ENCODE peak calls at places on chromosomes 13 and 19, in eight cellular contexts. K is ascending aorta, A is cardiac fibroblast, E is ovary, P is lower leg skin, Y is RWPE2, I is thoracic aorta, V is OCI-LY7. Z is an unnamed sample.

GRCh38 chr19:45498411-45499195 is at the start of gene PPM1N:
- DNase-seq in K (no peak), A (peak), E (no peak), P (no peak), Y (no peak), I (no peak), V (peak), Z (no peak)

GRCh38 chr19:15197275-15198005 is 3.4 kb downstream of the NOTCH3 start:
- DNase-seq in K (no peak), A (peak), E (no peak), P (no peak), Y (no peak), I (no peak), V (peak), Z (no peak)

GRCh38 chr19:58439576-58440554 is at the start of gene ZNF132:
- DNase-seq in K (peak), A (peak), E (peak), P (peak), Y (peak), I (peak), V (no peak), Z (peak)

GRCh38 chr13:31394491-31394890 is 194.7 kb downstream of the B3GLCT start:
- DNase-seq in K (no peak), A (no peak), E (no peak), P (no peak), Y (no peak), I (no peak), V (no peak), Z (no peak)

GRCh38 chr19:18670313-18670712 is 13.2 kb upstream of the CRTC1 start:
- DNase-seq in K (no peak), A (no peak), E (no peak), P (no peak), Y (no peak), I (no peak), V (no peak), Z (no peak)

GRCh38 chr19:54458648-54459281 is 4.8 kb downstream of the LENG9 start:
- DNase-seq in K (no peak), A (no peak), E (peak), P (no peak), Y (no peak), I (no peak), V (no peak), Z (no peak)

GRCh38 chr19:48683349-48683748 is 10.5 kb upstream of the NTN5 start:
- DNase-seq in K (no peak), A (peak), E (peak), P (no peak), Y (no peak), I (no peak), V (peak), Z (no peak)

GRCh38 chr13:46179576-46180368 is 2.2 kb downstream of the LCP1 start:
- DNase-seq in K (no peak), A (no peak), E (no peak), P (peak), Y (no peak), I (peak), V (peak), Z (no peak)

GRCh38 chr19:54607782-54608150 is 14.3 kb downstream of the LILRA1 start:
- DNase-seq in K (no peak), A (no peak), E (no peak), P (no peak), Y (no peak), I (no peak), V (no peak), Z (no peak)

GRCh38 chr19:13938361-13939027 is at the start of gene PODNL1:
- DNase-seq in K (no peak), A (peak), E (no peak), P (no peak), Y (no peak), I (no peak), V (no peak), Z (no peak)

GRCh38 chr19:14354445-14354844 is 26.8 kb upstream of the ADGRE5 start:
- DNase-seq in K (no peak), A (no peak), E (no peak), P (no peak), Y (no peak), I (no peak), V (peak), Z (no peak)

GRCh38 chr13:99800951-99801350 is 170.6 kb downstream of the ZIC5 start:
- DNase-seq in K (no peak), A (no peak), E (no peak), P (no peak), Y (no peak), I (no peak), V (no peak), Z (no peak)

GRCh38 chr13:34364633-34365032 is 546.7 kb downstream of the RFC3 start:
- DNase-seq in K (no peak), A (no peak), E (no peak), P (no peak), Y (no peak), I (no peak), V (no peak), Z (no peak)

GRCh38 chr13:80239571-80240255 is 101.2 kb downstream of the SPRY2 start:
- DNase-seq in K (no peak), A (no peak), E (no peak), P (no peak), Y (no peak), I (no peak), V (no peak), Z (no peak)

GRCh38 chr19:33277434-33277833 is 24.9 kb downstream of the CEBPA start:
- DNase-seq in K (no peak), A (no peak), E (no peak), P (no peak), Y (no peak), I (no peak), V (no peak), Z (no peak)

GRCh38 chr19:57830071-57830602 is at the start of gene ZNF587B:
- DNase-seq in K (no peak), A (peak), E (peak), P (peak), Y (no peak), I (no peak), V (peak), Z (peak)

GRCh38 chr13:28584873-28585317 is 74.0 kb upstream of the POMP start:
- DNase-seq in K (no peak), A (peak), E (no peak), P (no peak), Y (no peak), I (no peak), V (no peak), Z (no peak)

GRCh38 chr13:94154362-94154761 is 325.1 kb downstream of the DCT start:
- DNase-seq in K (no peak), A (peak), E (no peak), P (no peak), Y (no peak), I (no peak), V (no peak), Z (no peak)

GRCh38 chr13:47457631-47458030 is 543.4 kb downstream of the SUCLA2 start:
- DNase-seq in K (no peak), A (peak), E (no peak), P (no peak), Y (no peak), I (no peak), V (no peak), Z (no peak)

GRCh38 chr13:109922518-109922917 is 136.1 kb upstream of the IRS2 start:
- DNase-seq in K (no peak), A (peak), E (no peak), P (no peak), Y (no peak), I (no peak), V (no peak), Z (no peak)

GRCh38 chr19:31386806-31387205 is 37.6 kb upstream of the TSHZ3 start:
- DNase-seq in K (no peak), A (no peak), E (no peak), P (no peak), Y (no peak), I (no peak), V (no peak), Z (no peak)

GRCh38 chr13:41608111-41608510 is 150.8 kb downstream of the RGCC start:
- DNase-seq in K (no peak), A (no peak), E (no peak), P (no peak), Y (no peak), I (no peak), V (no peak), Z (no peak)

GRCh38 chr19:7342143-7342542 is 6.6 kb upstream of the ARHGEF18 start:
- DNase-seq in K (no peak), A (no peak), E (no peak), P (no peak), Y (no peak), I (no peak), V (no peak), Z (no peak)

GRCh38 chr19:3725640-3726310 is 17.6 kb downstream of the TJP3 start:
- DNase-seq in K (no peak), A (no peak), E (no peak), P (no peak), Y (no peak), I (no peak), V (no peak), Z (no peak)

GRCh38 chr13:95784161-95784880 is 107.4 kb downstream of the DNAJC3 start:
- DNase-seq in K (no peak), A (peak), E (no peak), P (no peak), Y (no peak), I (no peak), V (no peak), Z (no peak)

GRCh38 chr13:23470706-23471610 is 37.5 kb upstream of the SACS start:
- DNase-seq in K (no peak), A (no peak), E (no peak), P (no peak), Y (no peak), I (no peak), V (no peak), Z (no peak)

GRCh38 chr13:98313023-98313937 is 136.2 kb upstream of the RNF113B start:
- DNase-seq in K (no peak), A (no peak), E (no peak), P (no peak), Y (no peak), I (no peak), V (no peak), Z (no peak)

GRCh38 chr13:33846306-33847062 is 28.5 kb downstream of the RFC3 start:
- DNase-seq in K (no peak), A (no peak), E (no peak), P (no peak), Y (no peak), I (no peak), V (no peak), Z (no peak)

GRCh38 chr19:55255618-55256423 is 3.0 kb downstream of the PPP6R1 start:
- DNase-seq in K (no peak), A (peak), E (no peak), P (no peak), Y (no peak), I (no peak), V (peak), Z (no peak)

GRCh38 chr19:49129238-49129583 is 9.9 kb downstream of the PPFIA3 start:
- DNase-seq in K (no peak), A (no peak), E (no peak), P (no peak), Y (no peak), I (no peak), V (no peak), Z (no peak)

GRCh38 chr19:18654469-18654868 is 17.6 kb downstream of the KLHL26 start:
- DNase-seq in K (no peak), A (no peak), E (no peak), P (no peak), Y (no peak), I (no peak), V (no peak), Z (no peak)

GRCh38 chr19:14061751-14062557 is at the start of gene PALM3:
- DNase-seq in K (no peak), A (no peak), E (no peak), P (no peak), Y (no peak), I (no peak), V (no peak), Z (no peak)

GRCh38 chr13:24161010-24161775 is 673 bp downstream of the SPATA13 start:
- DNase-seq in K (no peak), A (no peak), E (peak), P (no peak), Y (no peak), I (no peak), V (peak), Z (no peak)

GRCh38 chr13:72104656-72105180 is 237.7 kb upstream of the DACH1 start:
- DNase-seq in K (no peak), A (peak), E (no peak), P (no peak), Y (no peak), I (no peak), V (no peak), Z (no peak)

DNA sequence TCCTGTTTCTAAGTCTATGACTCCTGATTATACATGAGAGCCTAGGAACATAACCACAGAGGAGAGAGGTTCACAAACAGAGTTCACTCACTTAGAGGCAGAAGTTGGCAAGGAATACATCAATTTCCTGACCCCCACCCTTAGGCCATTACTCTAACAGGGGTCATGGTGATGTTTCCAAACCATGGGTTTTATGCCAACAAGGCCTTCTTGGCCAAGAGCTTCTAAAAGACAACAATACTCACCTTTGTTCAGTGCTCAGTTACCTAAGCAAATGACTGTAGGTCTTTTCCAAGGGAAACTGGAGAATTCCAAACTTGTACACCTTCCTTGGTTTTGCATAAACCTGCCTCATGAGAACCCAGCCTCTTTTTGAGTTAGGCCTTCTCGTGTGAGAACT is 52.6 kb downstream of the ERICH4 start:
- DNase-seq in K (no peak), A (no peak), E (no peak), P (no peak), Y (no peak), I (no peak), V (no peak), Z (no peak)
- TF ChIP-seq CTCF in K (no peak), A (no peak), E (no peak), P (no peak), Y (no peak), I (no peak), V (no peak), Z (no peak)

GRCh38 chr13:113953561-113953960 is 20.3 kb downstream of the C13orf46 start:
- DNase-seq in K (no peak), A (no peak), E (no peak), P (no peak), Y (no peak), I (no peak), V (no peak), Z (no peak)

GRCh38 chr13:113952983-113953520 is 20.8 kb downstream of the C13orf46 start:
- DNase-seq in K (no peak), A (no peak), E (no peak), P (no peak), Y (no peak), I (no peak), V (no peak), Z (no peak)

GRCh38 chr13:113955235-113955634 is 18.6 kb downstream of the C13orf46 start:
- DNase-seq in K (no peak), A (no peak), E (no peak), P (no peak), Y (no peak), I (no peak), V (no peak), Z (no peak)

GRCh38 chr13:113955691-113956090 is 18.2 kb downstream of the C13orf46 start:
- DNase-seq in K (no peak), A (no peak), E (no peak), P (no peak), Y (no peak), I (no peak), V (no peak), Z (no peak)

GRCh38 chr13:113954046-113954841 is 19.6 kb downstream of the C13orf46 start:
- DNase-seq in K (no peak), A (no peak), E (no peak), P (no peak), Y (no peak), I (no peak), V (no peak), Z (no peak)
- TF ChIP-seq CTCF in K (no peak), A (no peak), E (no peak), P (no peak), Y (no peak), I (no peak), V (no peak), Z (no peak)

DNA sequence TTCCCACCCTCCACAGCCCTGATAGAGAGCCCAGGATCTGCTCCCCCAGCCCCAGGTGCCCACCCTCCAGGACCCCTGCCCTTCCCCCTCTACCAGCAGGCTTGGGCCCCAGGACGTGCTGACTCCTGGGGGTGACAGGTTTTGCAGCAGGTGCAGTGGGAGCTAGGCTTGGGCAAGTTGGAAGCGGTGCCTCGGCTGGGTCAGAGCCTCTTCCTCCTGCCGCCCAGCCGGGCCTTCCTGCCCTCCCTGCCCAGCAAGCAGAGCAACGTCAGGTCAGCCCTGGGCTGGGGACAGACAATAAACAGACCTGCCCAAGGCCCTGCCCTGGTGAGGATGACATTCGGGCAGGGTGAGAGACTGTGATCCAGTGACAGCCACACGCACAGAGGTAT is 9.2 kb upstream of the NCCRP1 start:
- DNase-seq in K (no peak), A (no peak), E (no peak), P (no peak), Y (no peak), I (no peak), V (no peak), Z (no peak)
- TF ChIP-seq CTCF in K (no peak), A (no peak), E (no peak), P (no peak), Y (peak), I (peak), V (peak), Z (no peak)

DNA sequence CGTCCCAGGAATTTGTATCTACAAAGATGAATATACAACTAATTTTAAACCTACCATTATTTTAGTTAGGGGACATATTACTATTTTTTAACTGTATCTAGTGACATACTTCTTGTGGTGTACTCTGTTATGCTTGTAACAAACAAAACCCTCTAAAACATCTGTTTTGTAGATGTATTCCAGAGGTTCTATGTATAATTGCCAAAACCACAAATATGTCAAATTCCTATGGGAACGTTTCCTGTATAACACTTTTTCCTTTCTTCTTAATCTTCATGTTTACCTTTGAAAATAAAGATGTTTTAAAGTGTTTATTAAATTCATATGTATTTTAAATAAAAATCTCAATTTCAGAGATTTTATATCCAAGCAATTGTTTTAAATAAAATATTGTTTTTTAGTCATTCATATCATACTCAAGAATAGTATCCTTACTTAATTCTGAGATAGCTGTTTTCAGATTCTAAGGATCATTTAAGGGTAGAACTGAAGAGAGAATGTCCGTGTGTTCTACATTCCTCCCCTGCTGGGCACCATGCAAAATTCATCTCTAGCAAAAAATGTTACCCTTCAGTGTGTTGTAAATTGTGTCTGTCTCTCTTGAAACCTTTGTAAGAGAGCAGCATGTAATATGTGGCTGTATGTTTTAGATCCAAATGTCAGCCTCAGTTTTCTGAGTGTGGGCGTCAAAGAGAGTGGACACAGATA is 1327.7 kb downstream of the EFNB2 start:
- DNase-seq in K (no peak), A (peak), E (no peak), P (no peak), Y (no peak), I (no peak), V (no peak), Z (no peak)
- TF ChIP-seq CTCF in K (no peak), A (no peak), E (no peak), P (no peak), Y (no peak), I (no peak), V (no peak), Z (peak)

DNA sequence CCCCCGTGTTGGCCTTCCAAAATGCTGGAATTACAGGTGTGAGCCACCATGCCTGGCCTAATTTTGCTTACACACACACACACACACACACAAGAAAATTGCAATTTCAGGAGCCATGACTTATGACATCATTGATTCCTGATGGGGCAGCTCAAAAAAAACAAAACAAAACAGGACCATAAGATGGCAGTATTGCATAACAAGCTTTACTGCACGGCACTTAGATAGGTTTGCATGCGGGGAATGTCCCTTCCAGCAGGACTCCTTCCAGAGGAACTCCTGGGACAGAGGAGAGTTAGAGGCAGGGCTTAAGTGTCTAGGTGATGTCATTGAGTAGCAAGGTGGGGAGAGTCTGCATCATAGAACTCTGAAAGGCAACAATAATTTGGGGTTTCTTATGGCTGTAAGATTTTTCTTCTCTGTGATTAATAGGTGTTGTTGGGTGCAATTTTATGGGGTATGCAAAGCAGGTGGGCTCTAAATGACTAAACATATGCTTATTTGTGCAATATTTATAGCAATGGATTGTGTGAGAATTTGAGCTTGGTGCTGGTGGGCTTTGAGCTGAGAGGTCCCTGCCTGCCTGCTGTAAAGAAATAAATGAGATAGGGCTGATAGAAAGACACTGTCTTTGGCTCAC is 9.0 kb upstream of the ACSBG2 start:
- DNase-seq in K (no peak), A (peak), E (no peak), P (no peak), Y (no peak), I (no peak), V (peak), Z (no peak)
- TF ChIP-seq CTCF in K (no peak), A (peak), E (no peak), P (no peak), Y (peak), I (no peak), V (peak), Z (peak)

DNA sequence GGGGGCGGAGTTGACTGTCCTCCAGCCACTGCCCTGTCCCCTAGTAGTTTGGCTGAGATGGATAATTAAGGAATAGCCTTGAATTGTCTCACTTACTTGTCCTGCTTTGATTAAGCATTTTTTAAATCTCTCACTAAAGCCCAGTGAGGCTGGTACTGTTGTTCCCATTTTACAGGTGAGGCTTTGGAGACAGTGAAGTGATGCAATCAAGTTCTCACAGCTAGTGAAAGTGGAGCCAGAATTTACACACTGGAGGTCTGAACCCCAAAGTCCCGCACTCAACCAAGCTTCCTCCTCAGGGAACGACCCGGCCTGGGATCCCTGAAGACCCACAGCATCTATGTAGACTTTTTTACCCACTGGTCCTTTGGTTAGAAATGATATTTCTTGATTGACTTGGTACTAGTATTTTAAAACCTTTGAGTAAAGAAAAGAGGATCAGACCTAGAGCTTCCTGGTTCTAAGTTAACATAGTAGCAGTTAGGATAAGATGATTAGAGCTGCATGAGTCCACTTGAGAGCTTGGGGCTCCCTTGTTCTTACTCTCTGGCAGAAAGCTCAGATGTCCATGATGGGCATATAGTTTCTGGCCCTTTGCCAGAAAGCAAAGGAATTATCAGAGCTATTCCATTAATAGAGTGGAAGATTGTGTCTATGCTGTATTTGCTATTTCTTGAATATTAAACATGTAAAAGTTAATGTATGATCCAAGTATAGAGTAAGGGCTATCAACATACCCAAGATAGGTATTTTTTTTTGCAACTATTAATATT is 154.3 kb downstream of the LMO7 start:
- DNase-seq in K (no peak), A (no peak), E (no peak), P (no peak), Y (no peak), I (no peak), V (no peak), Z (no peak)
- TF ChIP-seq CTCF in K (no peak), A (no peak), E (no peak), P (no peak), Y (no peak), I (no peak), V (no peak), Z (no peak)